ENCODE peak calls at places on chromosomes 13 and 19, in four cellular contexts. H is mammary epithelial cell; A is Jurkat, Clone E6-1; K is CD8-positive, alpha-beta T cell. M is an unnamed sample.

GRCh38 chr13:102589291-102589822 is 7.4 kb upstream of the TPP2 start:
- DNase-seq in K (no peak), A (no peak), H (no peak), M (no peak)

GRCh38 chr13:58437436-58437835 is 805.9 kb downstream of the PCDH17 start:
- DNase-seq in H (no peak), K (no peak), A (no peak), M (no peak)

GRCh38 chr13:102530751-102531150 is 66.0 kb upstream of the TPP2 start:
- DNase-seq in K (no peak), H (no peak), A (no peak), M (no peak)

GRCh38 chr19:53579518-53579917 is 41.6 kb downstream of the ZNF331 start:
- DNase-seq in A (no peak), K (no peak), H (no peak), M (no peak)

GRCh38 chr13:99260216-99260615 is 2.0 kb upstream of the GPR18 start:
- DNase-seq in A (no peak), K (no peak), H (no peak), M (no peak)

GRCh38 chr19:58549664-58550361 is 5.1 kb downstream of the CHMP2A start:
- DNase-seq in H (no peak), A (no peak), K (no peak), M (peak)

GRCh38 chr13:113410472-113411201 is 42.7 kb downstream of the ADPRHL1 start:
- DNase-seq in A (no peak), K (no peak), H (peak), M (no peak)

GRCh38 chr13:30816733-30817132 is 81.4 kb downstream of the ALOX5AP start:
- DNase-seq in K (no peak), H (no peak), A (no peak), M (no peak)

GRCh38 chr19:47729799-47730520 is 15.4 kb upstream of the NOP53 start:
- DNase-seq in K (no peak), A (peak), H (peak), M (no peak)

GRCh38 chr13:54433511-54434206 is 1405.0 kb downstream of the OLFM4 start:
- DNase-seq in A (no peak), H (no peak), K (no peak), M (no peak)

GRCh38 chr19:10593148-10593547 is 6.0 kb upstream of the AP1M2 start:
- DNase-seq in K (no peak), A (no peak), H (no peak), M (no peak)

DNA sequence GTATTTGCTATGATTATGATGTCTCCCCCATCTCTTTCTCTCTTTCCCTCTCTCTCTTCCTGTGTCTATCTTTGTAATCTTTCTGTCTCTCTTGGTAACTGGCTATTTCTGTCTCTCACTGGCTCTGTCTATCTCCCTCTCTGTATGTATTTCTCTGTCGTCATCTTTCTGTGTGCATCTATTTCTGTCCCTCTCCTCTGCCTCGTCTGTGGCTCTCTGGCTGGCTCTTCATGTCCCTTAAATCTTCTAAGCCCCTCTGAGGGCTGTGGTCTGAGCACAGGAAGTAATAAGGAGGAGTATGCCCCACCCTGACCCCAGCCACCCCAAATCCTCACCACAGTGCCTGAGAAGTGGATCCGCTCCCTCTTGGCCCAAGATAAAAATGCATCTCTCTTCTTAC is 104.4 kb downstream of the DNAJC15 start:
- DNase-seq in A (peak), H (no peak), K (no peak), M (no peak)
- H3K4me3 ChIP-seq in A (no peak), H (no peak), K (no peak), M (no peak)

GRCh38 chr13:59587971-59588716 is 575.6 kb downstream of the DIAPH3 start:
- DNase-seq in K (no peak), A (no peak), H (no peak), M (no peak)
- H3K4me3 ChIP-seq in K (no peak), A (no peak), H (no peak), M (no peak)

DNA sequence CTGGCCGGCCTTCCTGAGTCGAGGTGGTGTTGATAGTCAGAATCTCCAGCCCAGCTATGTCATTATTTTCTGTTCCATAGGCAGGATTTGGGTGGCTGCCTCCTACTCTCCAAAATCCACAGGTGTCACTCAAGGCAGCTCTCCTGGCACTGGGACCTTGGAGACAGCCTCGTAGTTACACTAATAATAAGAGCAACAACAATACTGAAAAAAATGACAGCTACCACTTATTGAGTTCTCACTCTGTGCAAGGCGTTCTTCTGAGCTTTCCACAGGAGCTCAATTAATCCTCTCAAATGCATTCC is 12.2 kb upstream of the KLK12 start:
- DNase-seq in K (no peak), H (no peak), A (no peak), M (no peak)
- H3K4me3 ChIP-seq in K (no peak), H (no peak), A (no peak), M (no peak)

GRCh38 chr19:15014579-15014978 is 34.7 kb upstream of the CASP14 start:
- DNase-seq in H (no peak), K (no peak), A (no peak), M (no peak)

GRCh38 chr19:15008308-15008707 is 28.6 kb upstream of the SLC1A6 start:
- DNase-seq in H (no peak), A (no peak), K (no peak), M (no peak)

GRCh38 chr19:15015946-15016542 is 33.2 kb upstream of the CASP14 start:
- DNase-seq in K (no peak), A (no peak), H (peak), M (no peak)

GRCh38 chr19:15010497-15011255 is 31.0 kb upstream of the SLC1A6 start:
- DNase-seq in K (no peak), A (no peak), H (no peak), M (no peak)
- H3K4me3 ChIP-seq in K (no peak), A (no peak), H (peak), M (no peak)

DNA sequence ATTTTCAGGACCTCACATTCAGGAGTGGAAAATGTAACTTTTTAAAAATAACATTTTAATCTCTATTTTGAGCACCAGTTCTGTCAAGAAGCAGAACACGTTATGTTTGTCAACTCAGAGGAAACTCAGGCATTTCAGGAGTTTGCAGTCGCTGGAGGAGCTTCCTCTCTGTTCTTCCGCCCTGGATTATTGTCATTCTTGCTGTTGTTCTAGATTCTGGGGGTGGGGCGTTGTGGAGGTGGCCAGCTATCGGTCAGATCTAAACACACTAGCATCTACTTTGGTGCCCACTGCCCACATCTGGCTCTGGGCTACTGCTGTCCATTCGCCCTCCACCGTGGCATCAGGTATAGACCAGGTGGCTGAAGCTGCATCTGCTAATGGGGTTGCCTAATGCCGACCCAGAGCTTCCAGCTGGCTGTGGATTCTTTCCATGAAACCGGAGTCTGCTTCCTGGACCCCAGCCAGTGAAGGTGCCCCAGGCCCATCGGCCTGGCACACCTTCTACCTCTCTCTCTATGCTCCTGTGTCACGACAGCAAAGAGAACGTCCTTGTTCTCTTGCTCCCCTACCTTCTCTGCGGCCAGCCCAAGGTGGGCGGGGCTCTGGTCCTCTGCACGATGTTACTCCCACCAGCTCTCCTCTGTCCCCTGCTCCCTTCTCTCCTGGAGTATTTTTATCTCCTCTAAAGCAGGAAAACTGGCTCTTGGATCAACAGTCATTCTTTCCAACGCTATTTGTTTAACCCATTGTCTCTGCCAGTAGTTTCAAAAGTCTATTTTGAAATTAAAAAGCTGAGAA is 36.6 kb upstream of the DGKH start:
- DNase-seq in K (no peak), A (no peak), H (no peak), M (no peak)
- H3K4me3 ChIP-seq in K (no peak), A (no peak), H (peak), M (no peak)

DNA sequence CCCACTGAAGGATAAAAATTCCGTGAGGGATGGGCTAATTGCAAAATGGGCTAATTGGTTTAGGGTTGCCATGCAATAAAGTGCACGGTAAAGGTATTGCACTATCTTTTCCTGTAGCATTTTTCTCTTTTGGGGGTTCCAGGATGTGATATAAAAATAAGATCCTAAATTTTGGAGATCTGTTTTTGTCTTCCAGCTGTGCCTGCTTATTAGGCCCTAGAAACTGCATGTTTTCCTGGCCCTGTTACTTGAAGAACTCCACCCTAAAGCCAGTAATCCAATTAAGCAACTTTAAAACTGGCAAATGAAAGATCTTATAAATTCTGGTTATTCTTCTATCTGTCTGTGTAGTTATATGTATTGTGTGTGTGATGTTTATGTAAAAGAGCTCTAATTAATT is 2489.6 kb downstream of the PCDH9 start:
- DNase-seq in K (no peak), A (no peak), H (no peak), M (no peak)
- H3K4me3 ChIP-seq in K (no peak), A (no peak), H (no peak), M (no peak)

DNA sequence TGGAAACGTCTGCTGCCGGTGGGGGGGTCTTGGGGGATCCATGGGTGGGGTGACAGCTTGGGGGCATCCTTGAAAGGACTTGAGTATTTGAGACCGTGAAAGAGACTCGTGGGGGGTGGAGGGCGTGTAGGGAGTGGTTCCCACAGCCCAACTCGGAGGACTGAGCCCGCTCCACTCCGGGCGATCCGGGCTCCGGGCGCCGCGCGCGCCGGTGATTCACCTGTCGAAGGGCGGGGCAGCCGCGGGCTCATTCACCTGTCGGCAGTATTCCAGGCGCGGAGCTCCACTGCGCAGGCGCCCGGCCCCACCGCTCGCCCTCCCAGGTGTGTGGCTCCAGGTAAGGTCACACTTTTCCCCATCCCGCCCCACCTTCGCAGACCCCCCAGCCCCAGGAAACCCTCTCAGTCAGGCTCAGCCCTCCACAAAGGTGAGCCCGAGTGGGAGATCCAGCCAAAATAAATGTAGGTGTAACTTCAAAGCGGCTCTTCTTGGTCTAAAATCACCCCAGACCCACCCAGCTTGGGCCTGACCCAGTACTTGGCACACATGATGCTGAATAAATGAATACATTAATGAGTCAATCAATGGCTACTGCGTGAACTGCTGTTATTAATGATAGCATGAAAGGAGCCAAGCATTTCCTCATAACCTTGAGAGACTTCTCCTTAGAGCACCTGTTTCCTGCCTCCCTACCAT is 4.7 kb downstream of the NOTCH3 start:
- DNase-seq in K (peak), H (peak), A (no peak), M (no peak)
- H3K4me3 ChIP-seq in K (no peak), H (peak), A (no peak), M (no peak)

DNA sequence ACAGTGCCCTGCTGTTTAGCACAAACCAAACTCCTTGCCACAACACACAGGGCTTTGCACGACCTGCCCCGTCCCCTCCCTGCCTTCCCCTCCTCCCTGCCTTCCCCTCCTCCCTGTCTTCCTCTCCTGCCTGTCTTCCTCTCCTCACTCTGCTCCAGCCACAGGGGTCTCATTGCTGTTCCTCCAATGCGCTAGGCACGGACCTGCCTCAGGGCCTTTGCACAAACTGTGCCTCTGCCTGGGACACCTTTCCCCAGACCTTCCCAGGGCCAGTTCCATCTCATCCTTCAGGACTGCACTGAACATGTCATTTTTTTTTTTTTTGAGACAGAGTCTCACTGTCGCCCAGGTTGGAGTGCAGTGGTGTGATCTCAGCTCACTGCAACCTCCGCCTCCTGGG is 1.8 kb upstream of the CREB3L3 start:
- DNase-seq in K (no peak), H (no peak), A (no peak), M (no peak)
- H3K4me3 ChIP-seq in K (no peak), H (no peak), A (no peak), M (no peak)

DNA sequence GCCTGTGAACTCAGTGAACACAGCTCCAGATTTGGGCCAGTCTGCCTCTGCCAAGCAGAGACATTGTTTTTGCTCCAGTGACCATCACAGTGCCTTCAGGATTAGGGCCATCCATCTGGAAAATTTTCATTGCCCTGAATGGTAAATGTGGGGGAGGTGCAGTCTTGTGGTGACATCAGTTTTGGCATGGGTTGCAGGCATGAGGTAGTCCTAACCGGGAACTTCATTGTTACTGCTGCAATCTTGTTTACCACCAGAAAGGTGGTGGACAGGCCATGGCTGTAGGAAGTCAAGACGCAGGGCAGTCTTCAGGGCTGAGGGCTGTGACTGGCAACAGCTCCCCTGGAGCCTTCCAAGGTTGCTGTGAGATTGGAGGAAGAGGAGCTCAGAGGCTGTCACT is 55.2 kb downstream of the SPATA13 start:
- DNase-seq in H (no peak), K (no peak), A (no peak), M (no peak)
- H3K4me3 ChIP-seq in H (no peak), K (no peak), A (no peak), M (no peak)